ENCODE peak calls at places on chromosomes 2 and 18, in seven cellular contexts. One of them, this sample, is unnamed.

GRCh38 chr2:106192752-106193490 is 1.2 kb downstream of the UXS1 start:
- DNase-seq in HepG2: peak
- DNase-seq in endothelial cell of umbilical vein: peak
- DNase-seq in K562: peak
- DNase-seq in GM12878: peak
- DNase-seq in GM23338: peak
- DNase-seq in HCT116: peak
- DNase-seq in this sample: no peak

GRCh38 chr2:43333096-43333655 is 106.8 kb upstream of the ZFP36L2 start:
- DNase-seq in GM23338: no peak
- DNase-seq in HCT116: no peak
- DNase-seq in endothelial cell of umbilical vein: peak
- DNase-seq in GM12878: no peak
- DNase-seq in K562: no peak
- DNase-seq in HepG2: no peak
- DNase-seq in this sample: no peak

GRCh38 chr18:57439617-57439975 is 4.4 kb downstream of the ONECUT2 start:
- DNase-seq in K562: no peak
- DNase-seq in HepG2: no peak
- DNase-seq in HCT116: no peak
- DNase-seq in GM23338: peak
- DNase-seq in endothelial cell of umbilical vein: no peak
- DNase-seq in GM12878: no peak
- DNase-seq in this sample: no peak

GRCh38 chr2:231917280-231918088 is 8.7 kb downstream of the NPPC start:
- DNase-seq in endothelial cell of umbilical vein: no peak
- DNase-seq in HCT116: no peak
- DNase-seq in GM23338: no peak
- DNase-seq in HepG2: no peak
- DNase-seq in GM12878: no peak
- DNase-seq in K562: peak
- DNase-seq in this sample: no peak

GRCh38 chr18:25896178-25896780 is 194.1 kb downstream of the SS18 start:
- DNase-seq in HCT116: peak
- DNase-seq in endothelial cell of umbilical vein: peak
- DNase-seq in K562: peak
- DNase-seq in GM12878: no peak
- DNase-seq in HepG2: peak
- DNase-seq in GM23338: peak
- DNase-seq in this sample: peak

GRCh38 chr2:219687266-219687665 is 59.8 kb downstream of the SLC4A3 start:
- DNase-seq in endothelial cell of umbilical vein: no peak
- DNase-seq in GM23338: no peak
- DNase-seq in K562: peak
- DNase-seq in HCT116: peak
- DNase-seq in HepG2: no peak
- DNase-seq in GM12878: no peak
- DNase-seq in this sample: no peak

GRCh38 chr18:22703883-22704626 is 229.1 kb upstream of the RBBP8 start:
- DNase-seq in K562: peak
- DNase-seq in HCT116: peak
- DNase-seq in GM12878: no peak
- DNase-seq in HepG2: peak
- DNase-seq in endothelial cell of umbilical vein: peak
- DNase-seq in GM23338: peak
- DNase-seq in this sample: peak

GRCh38 chr2:79686884-79687283 is 174.0 kb downstream of the CTNNA2 start:
- DNase-seq in GM12878: no peak
- DNase-seq in GM23338: no peak
- DNase-seq in HepG2: no peak
- DNase-seq in HCT116: no peak
- DNase-seq in endothelial cell of umbilical vein: no peak
- DNase-seq in K562: no peak
- DNase-seq in this sample: no peak

GRCh38 chr2:189350515-189351209 is 90.6 kb upstream of the WDR75 start:
- DNase-seq in GM12878: no peak
- DNase-seq in K562: no peak
- DNase-seq in HCT116: no peak
- DNase-seq in HepG2: no peak
- DNase-seq in endothelial cell of umbilical vein: peak
- DNase-seq in GM23338: no peak
- DNase-seq in this sample: no peak
- TF ChIP-seq POLR2AphosphoS5 in GM12878: no peak
- TF ChIP-seq POLR2AphosphoS5 in K562: no peak
- TF ChIP-seq POLR2AphosphoS5 in HCT116: no peak
- TF ChIP-seq POLR2AphosphoS5 in HepG2: no peak
- TF ChIP-seq POLR2AphosphoS5 in endothelial cell of umbilical vein: no peak
- TF ChIP-seq POLR2AphosphoS5 in GM23338: no peak
- TF ChIP-seq POLR2AphosphoS5 in this sample: no peak

GRCh38 chr18:65751145-65752085 is 603 bp downstream of the CDH7 start:
- DNase-seq in HCT116: no peak
- DNase-seq in GM12878: no peak
- DNase-seq in GM23338: peak
- DNase-seq in endothelial cell of umbilical vein: no peak
- DNase-seq in K562: no peak
- DNase-seq in HepG2: no peak
- DNase-seq in this sample: no peak

GRCh38 chr18:65754121-65754520 is 3.3 kb downstream of the CDH7 start:
- DNase-seq in HCT116: no peak
- DNase-seq in GM23338: peak
- DNase-seq in endothelial cell of umbilical vein: no peak
- DNase-seq in GM12878: no peak
- DNase-seq in HepG2: no peak
- DNase-seq in K562: no peak
- DNase-seq in this sample: peak

GRCh38 chr18:65752625-65753325 is 2.0 kb downstream of the CDH7 start:
- DNase-seq in GM23338: no peak
- DNase-seq in K562: no peak
- DNase-seq in HCT116: no peak
- DNase-seq in endothelial cell of umbilical vein: no peak
- DNase-seq in GM12878: no peak
- DNase-seq in HepG2: no peak
- DNase-seq in this sample: no peak

GRCh38 chr18:65753520-65753919 is 2.7 kb downstream of the CDH7 start:
- DNase-seq in endothelial cell of umbilical vein: no peak
- DNase-seq in HepG2: peak
- DNase-seq in K562: peak
- DNase-seq in GM23338: peak
- DNase-seq in GM12878: no peak
- DNase-seq in HCT116: no peak
- DNase-seq in this sample: peak

GRCh38 chr18:65755616-65756015 is 4.8 kb downstream of the CDH7 start:
- DNase-seq in HepG2: no peak
- DNase-seq in endothelial cell of umbilical vein: no peak
- DNase-seq in GM12878: no peak
- DNase-seq in HCT116: no peak
- DNase-seq in K562: no peak
- DNase-seq in GM23338: no peak
- DNase-seq in this sample: no peak
- TF ChIP-seq EZH2 in HepG2: no peak
- TF ChIP-seq EZH2 in endothelial cell of umbilical vein: no peak
- TF ChIP-seq EZH2 in GM12878: no peak
- TF ChIP-seq EZH2 in HCT116: no peak
- TF ChIP-seq EZH2 in K562: no peak
- TF ChIP-seq EZH2 in GM23338: no peak
- TF ChIP-seq EZH2 in this sample: no peak

DNA sequence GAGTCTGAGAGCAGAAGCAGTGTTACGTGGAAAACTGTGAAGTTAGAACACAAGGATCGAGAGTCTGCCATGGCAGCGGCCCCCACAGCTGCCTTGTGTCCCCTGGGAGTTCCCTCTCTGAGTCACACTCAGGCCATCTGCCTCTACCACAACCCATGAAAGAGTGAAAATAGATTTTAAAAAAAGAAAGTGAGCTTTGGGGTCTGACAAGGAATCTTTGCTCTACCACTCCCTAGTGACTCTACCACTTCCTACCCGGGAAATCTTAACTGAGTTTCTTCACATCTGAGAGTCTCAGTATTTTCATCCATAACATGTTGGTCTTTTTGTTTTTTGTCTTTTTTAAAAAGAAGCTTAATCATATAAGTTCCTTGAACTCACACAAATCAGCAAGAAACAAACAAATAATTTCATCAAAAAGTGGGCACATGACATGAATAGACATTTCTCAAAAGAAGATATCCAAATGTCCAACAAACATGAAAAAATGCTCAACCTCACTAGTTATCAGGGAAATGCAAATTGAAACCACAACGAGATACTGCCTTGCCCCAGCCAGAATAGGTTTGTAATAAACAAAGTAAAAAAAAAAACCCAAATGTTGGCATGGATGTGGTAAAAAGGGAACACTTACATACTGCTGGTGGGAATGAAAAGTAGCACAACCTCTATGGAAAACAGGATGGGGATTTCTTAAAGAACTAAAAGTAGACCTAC is 2.4 kb upstream of the MSGN1 start:
- DNase-seq in K562: no peak
- DNase-seq in GM12878: peak
- DNase-seq in HepG2: no peak
- DNase-seq in GM23338: no peak
- DNase-seq in endothelial cell of umbilical vein: no peak
- DNase-seq in HCT116: no peak
- DNase-seq in this sample: no peak
- H3K27ac ChIP-seq in K562: no peak
- H3K27ac ChIP-seq in GM12878: peak
- H3K27ac ChIP-seq in HepG2: no peak
- H3K27ac ChIP-seq in GM23338: no peak
- H3K27ac ChIP-seq in endothelial cell of umbilical vein: no peak
- H3K27ac ChIP-seq in HCT116: no peak
- H3K27ac ChIP-seq in this sample: no peak

DNA sequence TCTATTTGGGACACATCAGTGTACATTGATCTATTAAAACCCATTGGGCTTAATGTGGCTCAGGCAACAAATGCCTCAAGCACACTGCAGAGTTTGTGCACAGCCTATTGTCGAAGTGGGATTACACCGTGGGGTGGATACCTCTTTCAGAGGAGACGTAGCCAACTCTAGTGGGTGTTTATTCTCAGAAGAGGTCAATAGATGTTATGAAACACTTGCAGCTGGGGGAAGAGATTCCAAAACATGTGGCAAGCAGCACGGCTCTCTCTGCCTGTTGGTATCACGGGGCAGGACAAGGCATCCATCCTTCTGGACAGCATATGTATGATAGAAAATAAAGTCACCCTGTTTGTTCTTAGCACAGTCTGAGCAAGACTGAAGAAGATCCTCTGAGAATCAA is 121.4 kb upstream of the COPS8 start:
- DNase-seq in endothelial cell of umbilical vein: no peak
- DNase-seq in HepG2: no peak
- DNase-seq in HCT116: no peak
- DNase-seq in GM12878: no peak
- DNase-seq in K562: no peak
- DNase-seq in GM23338: no peak
- DNase-seq in this sample: no peak
- TF ChIP-seq POLR2AphosphoS5 in endothelial cell of umbilical vein: no peak
- TF ChIP-seq POLR2AphosphoS5 in HepG2: no peak
- TF ChIP-seq POLR2AphosphoS5 in HCT116: no peak
- TF ChIP-seq POLR2AphosphoS5 in GM12878: no peak
- TF ChIP-seq POLR2AphosphoS5 in K562: no peak
- TF ChIP-seq POLR2AphosphoS5 in GM23338: no peak
- TF ChIP-seq POLR2AphosphoS5 in this sample: no peak

DNA sequence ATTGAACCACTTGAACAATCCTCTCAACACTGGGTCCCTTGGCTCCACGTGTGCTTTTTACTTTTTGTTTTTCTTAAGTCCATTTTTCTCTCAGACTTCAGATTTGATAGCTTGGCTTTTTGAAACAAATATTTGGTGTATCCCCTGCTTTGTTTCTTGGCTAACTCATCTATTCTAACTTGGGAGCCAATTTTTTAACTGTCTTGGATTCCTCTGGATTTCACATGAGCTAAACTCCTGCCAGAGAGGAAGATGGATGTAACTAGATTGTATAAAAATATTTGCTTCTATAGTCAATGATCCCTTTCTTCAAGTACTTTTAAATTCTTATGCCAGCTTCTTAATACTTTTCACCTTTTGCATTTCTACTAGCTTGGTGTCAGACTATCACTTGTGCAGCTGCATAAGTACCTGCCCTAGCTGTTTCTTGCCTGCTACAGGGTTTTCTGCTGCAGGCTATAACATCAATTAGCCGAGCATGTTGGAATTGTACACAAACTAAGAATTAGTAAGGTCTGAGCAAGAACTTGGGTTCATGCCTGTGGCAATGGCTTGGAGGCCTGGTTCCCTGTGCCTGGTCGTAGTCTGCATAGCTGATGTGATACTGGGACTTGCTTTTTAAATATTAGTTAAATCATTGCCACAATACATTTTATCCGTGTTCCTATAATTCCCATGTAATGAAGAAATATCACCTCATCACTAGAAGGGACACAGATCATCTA is 281.5 kb downstream of the EN1 start:
- DNase-seq in endothelial cell of umbilical vein: no peak
- DNase-seq in K562: no peak
- DNase-seq in GM23338: no peak
- DNase-seq in HCT116: no peak
- DNase-seq in GM12878: no peak
- DNase-seq in HepG2: no peak
- DNase-seq in this sample: no peak
- TF ChIP-seq EZH2 in endothelial cell of umbilical vein: no peak
- TF ChIP-seq EZH2 in K562: no peak
- TF ChIP-seq EZH2 in GM23338: no peak
- TF ChIP-seq EZH2 in HCT116: no peak
- TF ChIP-seq EZH2 in GM12878: no peak
- TF ChIP-seq EZH2 in HepG2: no peak
- TF ChIP-seq EZH2 in this sample: no peak